ENCODE peak calls at places on chromosomes 1 and 21, in eight cellular contexts. E is cardiac muscle cell; U is upper lobe of right lung; W is hepatocyte; Z is tibial nerve; K is heart right ventricle; B is uterus; T is CD8-positive, alpha-beta memory T cell. X is an unnamed sample.

GRCh38 chr1:19731311-19731821 is 66.7 kb downstream of the HTR6 start:
- DNase-seq in E (no peak), U (no peak), W (no peak), Z (no peak), K (no peak), B (no peak), T (no peak), X (no peak)

GRCh38 chr1:119220980-119221379 is 80.5 kb upstream of the WARS2 start:
- DNase-seq in E (no peak), U (no peak), W (no peak), Z (no peak), K (no peak), B (no peak), T (no peak), X (no peak)

GRCh38 chr1:177975588-177976495 is 6.0 kb upstream of the SEC16B start:
- DNase-seq in E (no peak), U (no peak), W (no peak), Z (no peak), K (no peak), B (no peak), T (no peak), X (no peak)

GRCh38 chr1:204709960-204710912 is 24.7 kb upstream of the LRRN2 start:
- DNase-seq in E (no peak), U (no peak), W (no peak), Z (no peak), K (no peak), B (no peak), T (no peak), X (no peak)

GRCh38 chr1:220370041-220370700 is 97.9 kb upstream of the RAB3GAP2 start:
- DNase-seq in E (peak; percentile 69), U (no peak), W (peak; percentile 50), Z (no peak), K (peak; percentile 15), B (no peak), T (no peak), X (peak; percentile 61)

GRCh38 chr1:121443131-121443530 is 258.4 kb downstream of the SRGAP2C start:
- DNase-seq in E (no peak), U (no peak), W (no peak), Z (no peak), K (no peak), B (no peak), T (no peak), X (no peak)

GRCh38 chr1:27650527-27651175 is 15.7 kb upstream of the FGR start:
- DNase-seq in E (peak; percentile 58), U (no peak), W (peak; percentile 39), Z (no peak), K (no peak), B (no peak), T (no peak), X (no peak)

GRCh38 chr1:228546541-228547463 is 59.6 kb downstream of the RNF187 start:
- DNase-seq in E (no peak), U (peak; percentile 26), W (no peak), Z (no peak), K (no peak), B (no peak), T (no peak), X (no peak)

GRCh38 chr1:36706416-36706815 is 223.7 kb upstream of the CSF3R start:
- DNase-seq in E (no peak), U (no peak), W (no peak), Z (no peak), K (no peak), B (no peak), T (no peak), X (no peak)

GRCh38 chr1:237891979-237892378 is 1.3 kb upstream of the ZP4 start:
- DNase-seq in E (no peak), U (no peak), W (no peak), Z (no peak), K (no peak), B (no peak), T (no peak), X (no peak)

GRCh38 chr1:166165661-166166399 is 971 bp downstream of the FAM78B start:
- DNase-seq in E (peak; percentile 9), U (no peak), W (peak; percentile 11), Z (peak; percentile 10), K (no peak), B (no peak), T (no peak), X (no peak)

GRCh38 chr1:111937147-111937725 is 52.2 kb downstream of the KCND3 start:
- DNase-seq in E (no peak), U (no peak), W (no peak), Z (no peak), K (no peak), B (no peak), T (no peak), X (no peak)

GRCh38 chr1:214187152-214187900 is 93.6 kb upstream of the SMYD2 start:
- DNase-seq in E (peak; percentile 45), U (no peak), W (no peak), Z (no peak), K (no peak), B (no peak), T (no peak), X (no peak)
- H3K4me3 ChIP-seq in E (peak overlapping the region; percentile 30), U (no peak overlapping the region), W (peak overlapping the region; percentile 44), Z (peak overlapping the region; percentile 35), K (peak overlapping the region; percentile 40), B (no peak overlapping the region), T (no peak overlapping the region), X (no peak overlapping the region)

DNA sequence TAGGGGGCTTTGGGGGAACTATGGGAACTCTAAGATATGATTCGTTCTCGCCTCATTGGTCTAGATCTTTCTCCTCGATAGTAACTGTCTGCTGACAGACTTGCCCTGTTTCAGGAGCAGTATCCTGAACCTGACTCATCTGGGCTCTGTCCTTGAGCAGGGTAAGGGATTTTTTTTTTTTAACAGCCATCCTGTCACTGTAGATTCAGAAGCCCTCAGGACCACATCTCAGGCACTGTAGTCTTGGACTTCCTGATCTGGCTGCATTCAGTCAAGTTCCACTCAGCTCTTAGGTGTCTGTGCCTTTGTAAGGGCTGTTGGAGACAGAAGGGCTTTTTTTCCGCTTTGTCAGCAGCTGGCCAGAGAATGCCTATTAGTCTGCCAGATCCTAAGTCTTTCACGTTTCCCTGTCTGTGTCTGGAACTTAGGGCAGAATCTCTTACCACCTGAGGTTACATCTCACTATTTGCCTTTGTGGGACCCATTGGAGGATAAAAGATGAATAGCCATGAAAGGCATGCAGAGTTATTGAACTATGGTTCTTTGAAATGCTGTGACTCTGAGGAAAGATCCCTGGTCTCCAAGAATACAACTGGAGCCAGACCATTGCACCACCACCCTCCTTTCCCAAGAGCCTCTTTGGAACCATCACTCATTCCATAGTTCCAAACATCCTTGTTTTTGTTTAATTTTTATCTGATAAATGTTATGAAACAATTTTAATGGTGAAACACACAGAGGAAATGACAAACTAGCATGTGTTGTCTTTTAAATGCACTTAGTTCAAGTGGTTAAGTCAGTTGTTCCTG is 49.7 kb upstream of the MACF1 start:
- DNase-seq in E (peak; percentile 69), U (no peak), W (peak; percentile 54), Z (peak; percentile 36), K (peak; percentile 63), B (peak; percentile 65), T (no peak), X (peak; percentile 46)
- H3K4me1 ChIP-seq in E (peaks cover 58% of the 10 kb centered on the region), U (peaks cover 80% of the 10 kb centered on the region), W (peaks cover 22% of the 10 kb centered on the region), Z (no peaks in the 10 kb centered on the region), K (peaks cover 73% of the 10 kb centered on the region), B (peaks cover 4% of the 10 kb centered on the region), T (peaks cover 5% of the 10 kb centered on the region), X (peaks cover 43% of the 10 kb centered on the region)

GRCh38 chr1:200079576-200079975 is 52.1 kb downstream of the NR5A2 start:
- DNase-seq in E (no peak), U (no peak), W (no peak), Z (no peak), K (no peak), B (no peak), T (no peak), X (peak; percentile 47)

GRCh38 chr1:200072636-200073285 is 45.3 kb downstream of the NR5A2 start:
- DNase-seq in E (no peak), U (no peak), W (no peak), Z (no peak), K (no peak), B (no peak), T (no peak), X (no peak)

GRCh38 chr1:200075522-200075921 is 48.0 kb downstream of the NR5A2 start:
- DNase-seq in E (peak; percentile 50), U (no peak), W (no peak), Z (no peak), K (peak; percentile 14), B (no peak), T (no peak), X (peak; percentile 36)

GRCh38 chr1:200073286-200073637 is 45.8 kb downstream of the NR5A2 start:
- DNase-seq in E (no peak), U (no peak), W (no peak), Z (no peak), K (no peak), B (no peak), T (no peak), X (no peak)

DNA sequence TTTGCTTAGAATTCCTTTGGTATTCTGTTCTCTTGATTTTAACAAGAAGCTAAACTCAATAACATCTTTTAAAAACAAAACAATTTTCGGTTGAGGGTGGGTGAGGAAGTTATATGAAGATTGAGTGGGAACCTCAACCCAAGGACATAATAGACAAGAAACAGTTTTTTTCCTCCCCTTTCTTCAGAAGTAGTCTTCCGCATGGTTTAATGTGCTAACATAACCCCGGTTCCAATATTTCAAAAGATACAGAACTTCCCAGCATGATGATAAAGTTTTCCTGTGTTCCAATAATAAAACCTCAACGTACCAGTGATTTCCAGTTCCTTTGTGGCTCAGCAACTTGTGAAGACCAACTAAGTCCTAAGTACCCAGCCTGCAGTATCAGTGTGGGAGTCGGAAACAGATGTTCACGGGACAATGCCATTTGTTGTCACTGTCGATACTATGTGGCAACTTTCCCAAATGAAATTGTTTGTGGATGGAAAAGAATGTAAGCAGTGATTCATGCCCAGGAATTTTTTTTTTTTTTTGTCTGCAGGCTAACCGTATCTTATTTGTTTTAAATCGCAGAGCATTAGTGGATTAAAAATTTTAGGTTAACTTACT is 48.5 kb downstream of the NR5A2 start:
- DNase-seq in E (no peak), U (no peak), W (peak; percentile 39), Z (no peak), K (peak; percentile 73), B (no peak), T (no peak), X (peak; percentile 79)
- H3K4me3 ChIP-seq in E (no peak overlapping the region), U (peak overlapping the region; percentile 1), W (no peak overlapping the region), Z (peak overlapping the region; percentile 7), K (peak overlapping the region; percentile 7), B (no peak overlapping the region), T (no peak overlapping the region), X (peak overlapping the region; percentile 48)

GRCh38 chr1:212669102-212669501 is 30.5 kb downstream of the BATF3 start:
- DNase-seq in E (peak; percentile 39), U (no peak), W (no peak), Z (no peak), K (no peak), B (no peak), T (no peak), X (peak; percentile 54)
- H3K4me1 ChIP-seq in E (no peaks in the 10 kb centered on the region), U (peaks cover 24% of the 10 kb centered on the region), W (peaks cover 4% of the 10 kb centered on the region), Z (peaks cover 13% of the 10 kb centered on the region), K (peaks cover 31% of the 10 kb centered on the region), B (peaks cover 7% of the 10 kb centered on the region), T (peaks cover 8% of the 10 kb centered on the region), X (peaks cover 45% of the 10 kb centered on the region)

GRCh38 chr21:33078907-33079582 is 9.1 kb downstream of the OLIG1 start:
- DNase-seq in E (no peak), U (no peak), W (peak; percentile 62), Z (no peak), K (no peak), B (no peak), T (peak; percentile 8), X (peak; percentile 91)
- H3K4me3 ChIP-seq in E (no peak overlapping the region), U (no peak overlapping the region), W (no peak overlapping the region), Z (no peak overlapping the region), K (no peak overlapping the region), B (no peak overlapping the region), T (no peak overlapping the region), X (peak overlapping the region; percentile 10)

GRCh38 chr21:45456836-45457160 is 51.8 kb downstream of the COL18A1 start:
- DNase-seq in E (no peak), U (no peak), W (no peak), Z (no peak), K (no peak), B (no peak), T (no peak), X (no peak)
- H3K4me1 ChIP-seq in E (no peaks in the 10 kb centered on the region), U (peaks cover 4% of the 10 kb centered on the region), W (peaks cover 26% of the 10 kb centered on the region), Z (peaks cover 28% of the 10 kb centered on the region), K (peaks cover 8% of the 10 kb centered on the region), B (peaks cover 22% of the 10 kb centered on the region), T (no peaks in the 10 kb centered on the region), X (peaks cover 10% of the 10 kb centered on the region)

X was measured in SJCRH30.